ENCODE peak calls at places on chromosomes 7 and 10, in six cellular contexts. R, X, T, N, O and U are unnamed samples.
A peak's percentile ranks its signal among the peaks of the same experiment; 100 is the strongest.

GRCh38 chr7:106486331-106486730 is 174.6 kb downstream of the CCDC71L start:
- DNase-seq in X (peak; percentile 83), T (no peak), R (no peak), O (peak; percentile 29), N (peak; percentile 75), U (no peak)

GRCh38 chr10:31896972-31897384 is 31.7 kb downstream of the ARHGAP12 start:
- DNase-seq in N (peak; percentile 94), X (peak; percentile 79), O (no peak), T (no peak), R (no peak), U (no peak)

GRCh38 chr7:15352807-15353206 is 209.0 kb downstream of the AGMO start:
- DNase-seq in N (no peak), X (no peak), O (no peak), R (no peak), T (no peak), U (no peak)

GRCh38 chr10:114306116-114306973 is 67.3 kb downstream of the VWA2 start:
- DNase-seq in N (peak; percentile 56), T (no peak), X (peak; percentile 94), R (peak; percentile 98), O (no peak), U (no peak)

GRCh38 chr10:47368431-47369180 is 15.5 kb downstream of the ZNF488 start:
- DNase-seq in R (no peak), T (no peak), X (no peak), O (no peak), N (no peak), U (no peak)

GRCh38 chr10:35331894-35332640 is 4.2 kb upstream of the CCNY start:
- DNase-seq in X (peak; percentile 86), O (peak; percentile 20), T (no peak), N (peak; percentile 93), R (peak; percentile 92), U (no peak)

GRCh38 chr7:42262907-42263466 is 26.0 kb upstream of the GLI3 start:
- DNase-seq in X (peak; percentile 90), O (peak; percentile 25), N (peak; percentile 49), T (no peak), R (no peak), U (no peak)

GRCh38 chr7:30931927-30932540 is 20.4 kb downstream of the AQP1 start:
- DNase-seq in N (no peak), R (no peak), T (no peak), X (no peak), O (peak; percentile 9), U (no peak)

GRCh38 chr7:28002638-28003037 is 178.0 kb downstream of the JAZF1 start:
- DNase-seq in X (no peak), N (no peak), R (no peak), T (no peak), O (no peak), U (no peak)

GRCh38 chr7:94087664-94088352 is 83.7 kb upstream of the BET1 start:
- DNase-seq in T (peak; percentile 89), N (peak; percentile 90), O (peak; percentile 62), R (peak; percentile 74), X (peak; percentile 61), U (peak; percentile 67)

GRCh38 chr7:140033036-140033435 is 29.7 kb downstream of the PARP12 start:
- DNase-seq in T (no peak), X (peak; percentile 69), R (peak; percentile 35), N (peak; percentile 54), O (no peak), U (no peak)

GRCh38 chr10:30788307-30788706 is 158.8 kb upstream of the LYZL2 start:
- DNase-seq in T (no peak), R (no peak), X (peak; percentile 30), N (peak; percentile 57), O (no peak), U (no peak)

GRCh38 chr10:48547981-48548380 is 56.9 kb downstream of the ARHGAP22 start:
- DNase-seq in R (no peak), O (no peak), N (no peak), T (no peak), X (no peak), U (no peak)

GRCh38 chr7:49255061-49255460 is 330.7 kb downstream of the CDC14C start:
- DNase-seq in N (no peak), R (no peak), X (no peak), O (no peak), T (no peak), U (no peak)

GRCh38 chr10:13053794-13054462 is 46.0 kb upstream of the OPTN start:
- DNase-seq in R (no peak), N (no peak), O (no peak), T (no peak), X (no peak), U (no peak)

GRCh38 chr7:37505750-37506353 is 57.2 kb upstream of the ELMO1 start:
- DNase-seq in R (no peak), O (no peak), N (no peak), X (no peak), T (no peak), U (no peak)

GRCh38 chr10:95755511-95756004 is 405 bp upstream of the ENTPD1 start:
- DNase-seq in N (no peak), O (no peak), R (no peak), T (peak; percentile 96), X (no peak), U (no peak)

GRCh38 chr10:115948415-115948814 is 324.6 kb downstream of the GFRA1 start:
- DNase-seq in X (peak; percentile 20), N (peak; percentile 47), T (peak; percentile 7), R (no peak), O (no peak), U (no peak)

GRCh38 chr10:105210546-105210945 is 569.5 kb downstream of the SORCS3 start:
- DNase-seq in T (no peak), X (no peak), O (no peak), R (no peak), N (no peak), U (no peak)

GRCh38 chr7:139523199-139523941 is at the start of gene CLEC2L:
- DNase-seq in T (no peak), X (no peak), N (no peak), R (no peak), O (no peak), U (no peak)

GRCh38 chr10:34689053-34689452 is 126.0 kb downstream of the PARD3 start:
- DNase-seq in N (peak; percentile 82), O (no peak), R (peak; percentile 65), T (no peak), X (no peak), U (no peak)

GRCh38 chr10:119933179-119933578 is 40.6 kb downstream of the SEC23IP start:
- DNase-seq in R (no peak), T (no peak), O (no peak), X (no peak), N (peak; percentile 17), U (no peak)

GRCh38 chr7:91850455-91850854 is 30.0 kb downstream of the MTERF1 start:
- DNase-seq in T (no peak), X (peak; percentile 16), R (peak; percentile 24), O (no peak), N (peak; percentile 50), U (no peak)

GRCh38 chr10:104445359-104445758 is 91.7 kb downstream of the CFAP58 start:
- DNase-seq in X (peak; percentile 87), R (peak; percentile 81), O (no peak), T (no peak), N (peak; percentile 77), U (no peak)

GRCh38 chr10:79244841-79245504 is 102.3 kb upstream of the PPIF start:
- DNase-seq in O (no peak), X (no peak), N (peak; percentile 75), R (no peak), T (peak; percentile 93), U (peak; percentile 55)

GRCh38 chr10:78359641-78360091 is 326.0 kb downstream of the RPS24 start:
- DNase-seq in X (no peak), R (no peak), T (no peak), O (no peak), N (no peak), U (no peak)

GRCh38 chr7:77327932-77328628 is 88.1 kb downstream of the GSAP start:
- DNase-seq in X (no peak), R (no peak), T (no peak), N (no peak), O (no peak), U (peak; percentile 59)

GRCh38 chr7:48454750-48455192 is 283.5 kb downstream of the ABCA13 start:
- DNase-seq in X (no peak), O (peak; percentile 20), R (no peak), N (no peak), T (no peak), U (no peak)

GRCh38 chr7:157693521-157694388 is 357.0 kb downstream of the DNAJB6 start:
- DNase-seq in T (no peak), O (no peak), N (no peak), X (no peak), R (no peak), U (no peak)

DNA sequence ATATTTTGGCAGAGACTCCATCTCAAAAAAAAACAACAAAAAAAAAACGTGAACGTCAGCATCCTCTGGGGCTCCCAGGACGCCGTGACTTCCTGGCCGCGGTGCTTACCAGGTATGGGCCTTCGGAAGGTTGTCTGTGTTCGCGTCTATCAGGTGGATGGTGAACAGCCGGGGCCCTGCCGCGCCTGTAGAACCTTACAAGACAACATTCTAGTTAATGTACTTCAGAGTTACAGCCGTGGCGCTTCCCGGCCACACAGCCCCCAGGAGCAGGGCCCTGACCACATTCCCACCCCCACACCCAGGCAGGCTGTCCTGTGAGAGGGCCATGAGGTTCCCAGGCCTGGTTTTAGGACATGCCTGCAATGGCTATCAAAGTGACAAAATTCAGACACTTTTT is 111.0 kb downstream of the SMURF1 start:
- DNase-seq in R (no peak), O (no peak), X (no peak), N (no peak), T (no peak), U (no peak)
- TF ChIP-seq CTCF in R (no peak), O (no peak), X (no peak), N (no peak), T (no peak), U (no peak)

DNA sequence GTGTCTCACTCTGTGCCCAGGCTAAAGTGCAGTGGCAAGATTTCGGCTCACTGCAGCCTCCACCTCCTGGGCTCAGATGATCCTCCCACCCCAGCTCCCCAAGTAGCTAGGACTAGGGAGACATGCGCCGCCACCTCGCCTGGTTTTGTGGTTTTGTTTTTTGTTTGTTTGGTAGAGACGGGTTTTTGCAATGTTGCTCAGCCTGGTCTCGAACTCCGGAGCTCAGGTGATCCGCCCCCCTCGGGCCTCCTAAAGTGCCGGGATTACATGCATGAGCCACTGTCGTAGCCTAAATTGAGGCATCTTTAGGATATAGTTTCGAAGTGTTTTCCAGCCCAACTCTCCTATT is 781 bp downstream of the ZNF727 start:
- DNase-seq in R (no peak), N (no peak), O (no peak), T (no peak), X (no peak), U (no peak)
- TF ChIP-seq CTCF in R (no peak), N (no peak), O (no peak), T (no peak), X (no peak), U (no peak)

GRCh38 chr10:84160663-84161362 is 12.8 kb upstream of the GPR15LG start:
- DNase-seq in T (no peak), O (no peak), N (no peak), X (no peak), R (no peak), U (no peak)
- TF ChIP-seq CTCF in T (no peak), O (no peak), N (no peak), X (peak; percentile 39), R (peak; percentile 5), U (no peak)

DNA sequence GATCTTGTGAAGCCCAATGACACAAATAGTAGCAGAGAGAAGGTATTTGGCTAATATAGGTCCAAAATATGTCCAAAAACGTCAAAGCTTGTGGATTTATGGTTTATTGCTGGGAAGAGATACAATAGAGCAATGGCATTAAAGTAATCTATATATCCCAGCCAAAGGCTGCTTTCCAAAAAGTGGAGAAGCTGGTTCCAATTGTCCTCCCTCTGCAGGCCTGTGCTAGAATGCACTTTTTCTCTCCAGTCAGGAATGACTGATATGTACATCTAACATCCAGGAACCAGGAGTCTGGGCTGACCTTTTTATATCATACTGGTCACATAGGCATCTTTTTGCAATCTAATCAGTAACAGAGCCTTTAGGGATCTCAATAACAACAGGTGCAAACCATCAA is 167.1 kb upstream of the FAM3C start:
- DNase-seq in R (no peak), X (no peak), N (no peak), O (no peak), T (no peak), U (no peak)
- TF ChIP-seq CTCF in R (peak; percentile 59), X (peak; percentile 56), N (peak; percentile 41), O (no peak), T (no peak), U (no peak)